ENCODE peak calls at places on chromosome 6, in nine cellular contexts. G is transverse colon, L is stomach, S is A549, X is suprapubic skin, Y is ovary, J is tibial nerve, B is HepG2, D is GM12878. N is an unnamed sample.

GRCh38 chr6:2480267-2480966 is 235.0 kb upstream of the GMDS start:
- DNase-seq in L (no peak), J (no peak), S (no peak), Y (no peak), B (no peak), X (no peak), D (no peak), G (no peak), N (no peak)

GRCh38 chr6:43435682-43436437 is 8.5 kb downstream of the ABCC10 start:
- DNase-seq in Y (no peak), L (no peak), J (no peak), X (no peak), S (no peak), D (no peak), G (no peak), B (no peak), N (no peak)

GRCh38 chr6:35552285-35552917 is 39.7 kb upstream of the TULP1 start:
- DNase-seq in G (peak; percentile 56), Y (no peak), J (no peak), L (peak; percentile 53), B (peak; percentile 40), X (no peak), D (peak; percentile 15), S (peak; percentile 8), N (no peak)

GRCh38 chr6:167653561-167653960 is 173.2 kb upstream of the AFDN start:
- DNase-seq in X (peak; percentile 45), L (no peak), B (no peak), D (no peak), S (no peak), Y (no peak), J (no peak), G (no peak), N (no peak)

GRCh38 chr6:87905101-87905517 is 142.5 kb upstream of the SPACA1 start:
- DNase-seq in S (no peak), J (no peak), B (no peak), Y (no peak), D (peak; percentile 87), X (no peak), L (no peak), G (no peak), N (no peak)

GRCh38 chr6:105646391-105646867 is 243.5 kb upstream of the PREP start:
- DNase-seq in X (no peak), B (no peak), S (no peak), D (peak; percentile 100), G (no peak), J (no peak), Y (no peak), L (no peak), N (no peak)

GRCh38 chr6:132357120-132357519 is 44.2 kb downstream of the MOXD1 start:
- DNase-seq in B (no peak), X (no peak), Y (no peak), D (no peak), J (no peak), S (no peak), L (no peak), G (no peak), N (no peak)

GRCh38 chr6:63644668-63645326 is 9.2 kb downstream of the PHF3 start:
- DNase-seq in J (no peak), D (no peak), S (no peak), B (no peak), X (no peak), L (no peak), Y (peak; percentile 42), G (no peak), N (no peak)

GRCh38 chr6:138278326-138278725 is 60.0 kb upstream of the PBOV1 start:
- DNase-seq in G (no peak), L (no peak), Y (no peak), J (no peak), X (no peak), B (peak; percentile 64), S (peak; percentile 8), D (no peak), N (no peak)

GRCh38 chr6:43383021-43383667 is 13.7 kb upstream of the ZNF318 start:
- DNase-seq in X (no peak), J (no peak), B (no peak), S (no peak), G (no peak), Y (no peak), D (no peak), L (no peak), N (no peak)

GRCh38 chr6:124956018-124956417 is 6.2 kb upstream of the RNF217 start:
- DNase-seq in D (no peak), X (no peak), G (no peak), Y (no peak), S (no peak), J (no peak), B (no peak), L (no peak), N (no peak)

GRCh38 chr6:105357147-105357546 is 45.7 kb downstream of the PREP start:
- DNase-seq in D (no peak), J (no peak), B (no peak), X (no peak), Y (no peak), S (no peak), L (no peak), G (no peak), N (no peak)

GRCh38 chr6:47149554-47149953 is 107.4 kb upstream of the ADGRF1 start:
- DNase-seq in S (no peak), X (no peak), G (no peak), D (no peak), L (no peak), J (no peak), Y (no peak), B (no peak), N (no peak)

GRCh38 chr6:46014511-46015118 is 1.0 kb downstream of the CLIC5 start:
- DNase-seq in G (peak; percentile 45), S (no peak), B (no peak), Y (no peak), D (no peak), L (no peak), X (no peak), J (no peak), N (no peak)
- H3K4me3 ChIP-seq in G (peak overlapping the region; percentile 77), S (peak overlapping the region; percentile 39), B (peak overlapping the region; percentile 65), Y (peak overlapping the region; percentile 34), D (no peak overlapping the region), L (peak overlapping the region; percentile 48), X (peak overlapping the region; percentile 59), J (peak overlapping the region; percentile 60), N (peak overlapping the region; percentile 19)

GRCh38 chr6:97524846-97525245 is 241.8 kb upstream of the MMS22L start:
- DNase-seq in X (no peak), D (no peak), Y (no peak), B (no peak), S (no peak), J (no peak), L (no peak), G (no peak), N (no peak)
- TF ChIP-seq EP300 in X (no peak), D (no peak), Y (no peak), B (no peak), S (no peak), J (no peak), L (no peak), G (no peak), N (no peak)

GRCh38 chr6:149482542-149483261 is 2.1 kb downstream of the ZC3H12D start:
- DNase-seq in X (no peak), L (no peak), G (no peak), S (no peak), Y (no peak), D (no peak), J (no peak), B (no peak), N (no peak)
- H3K4me3 ChIP-seq in X (peak overlapping the region; percentile 33), L (peak overlapping the region; percentile 34), G (peak overlapping the region; percentile 42), S (no peak overlapping the region), Y (peak overlapping the region; percentile 40), D (peak overlapping the region; percentile 90), J (peak overlapping the region; percentile 48), B (no peak overlapping the region), N (peak overlapping the region; percentile 44)

GRCh38 chr6:5142915-5143314 is 57.8 kb downstream of the PPP1R3G start:
- DNase-seq in J (no peak), S (no peak), G (no peak), X (no peak), L (no peak), Y (no peak), D (no peak), B (no peak), N (no peak)

GRCh38 chr6:5146396-5146795 is 61.3 kb downstream of the PPP1R3G start:
- DNase-seq in D (no peak), S (no peak), L (no peak), G (no peak), Y (no peak), J (no peak), X (no peak), B (no peak), N (no peak)

GRCh38 chr6:5141046-5141445 is 55.9 kb downstream of the PPP1R3G start:
- DNase-seq in D (no peak), B (no peak), Y (no peak), J (no peak), S (no peak), X (no peak), L (no peak), G (no peak), N (no peak)

GRCh38 chr6:5142131-5142530 is 57.0 kb downstream of the PPP1R3G start:
- DNase-seq in G (no peak), Y (no peak), J (no peak), D (no peak), L (no peak), X (no peak), S (no peak), B (no peak), N (no peak)

DNA sequence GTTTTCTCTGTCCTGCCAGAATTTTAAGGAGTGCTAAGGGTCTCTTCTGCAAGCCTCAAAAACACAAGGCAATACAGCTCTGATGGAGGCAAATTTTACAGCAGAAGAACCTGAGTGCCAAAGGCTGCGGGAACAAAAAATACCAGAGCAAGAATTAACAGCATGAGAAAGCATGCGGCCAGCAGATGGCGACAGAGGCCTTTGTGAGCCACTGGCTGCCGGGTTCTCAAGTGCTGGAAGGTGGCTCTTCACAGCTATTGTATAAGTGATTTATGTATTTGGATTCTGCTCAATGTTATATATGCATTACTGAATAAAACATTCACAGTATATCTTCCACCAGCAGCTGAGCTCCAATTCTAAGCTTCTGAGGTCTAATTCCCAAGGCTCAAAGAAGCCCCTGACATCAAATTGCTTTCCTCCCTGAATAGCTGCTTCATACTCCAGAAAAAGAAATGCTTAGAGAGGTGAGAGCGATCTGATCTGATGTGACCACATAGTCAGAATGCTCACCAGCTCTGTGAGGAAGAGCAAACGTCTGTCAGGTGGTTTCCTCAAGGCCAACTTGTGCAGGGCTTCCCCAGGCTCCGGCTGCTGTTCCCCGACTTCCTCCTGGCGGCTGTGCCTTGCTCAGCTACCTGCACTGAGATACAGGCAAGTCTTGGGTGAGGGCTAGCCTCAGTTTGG is 58.6 kb downstream of the PPP1R3G start:
- DNase-seq in X (peak; percentile 87), L (peak; percentile 89), J (peak; percentile 87), Y (peak; percentile 90), B (peak; percentile 75), S (peak; percentile 44), D (peak; percentile 27), G (peak; percentile 88), N (peak; percentile 91)
- TF ChIP-seq EP300 in X (no peak), L (no peak), J (no peak), Y (no peak), B (no peak), S (no peak), D (no peak), G (no peak), N (no peak)

N was measured in sigmoid colon.